ENCODE peak calls at places on chromosomes 5 and 9, in four cellular contexts. V is GM12892, X is K562, Q is H1. H is an unnamed sample.

GRCh38 chr9:70093944-70094343 is 50.3 kb downstream of the MAMDC2 start:
- DNase-seq in V (no peak), X (no peak), Q (no peak), H (no peak)

GRCh38 chr5:68554566-68555279 is 339.2 kb downstream of the PIK3R1 start:
- DNase-seq in V (no peak), X (peak; percentile 54), Q (no peak), H (no peak)

GRCh38 chr5:29162297-29162696 is 2031.2 kb upstream of the CDH6 start:
- DNase-seq in V (no peak), X (no peak), Q (no peak), H (no peak)

GRCh38 chr5:126044111-126044668 is 379.0 kb upstream of the GRAMD2B start:
- DNase-seq in V (no peak), X (no peak), Q (no peak), H (no peak)

GRCh38 chr9:650362-650761 is 191.1 kb upstream of the DMRT1 start:
- DNase-seq in V (no peak), X (no peak), Q (no peak), H (no peak)

GRCh38 chr5:144002866-144003265 is 167.6 kb downstream of the YIPF5 start:
- DNase-seq in V (no peak), X (no peak), Q (no peak), H (no peak)

GRCh38 chr5:109911731-109912130 is 222.0 kb downstream of the MAN2A1 start:
- DNase-seq in V (no peak), X (no peak), Q (no peak), H (no peak)

GRCh38 chr5:93054424-93055165 is 526.4 kb downstream of the NR2F1-AS1 start:
- DNase-seq in V (no peak), X (no peak), Q (no peak), H (no peak)

GRCh38 chr9:81737871-81738507 is 48.6 kb upstream of the TLE1 start:
- DNase-seq in V (no peak), X (no peak), Q (no peak), H (no peak)

DNA sequence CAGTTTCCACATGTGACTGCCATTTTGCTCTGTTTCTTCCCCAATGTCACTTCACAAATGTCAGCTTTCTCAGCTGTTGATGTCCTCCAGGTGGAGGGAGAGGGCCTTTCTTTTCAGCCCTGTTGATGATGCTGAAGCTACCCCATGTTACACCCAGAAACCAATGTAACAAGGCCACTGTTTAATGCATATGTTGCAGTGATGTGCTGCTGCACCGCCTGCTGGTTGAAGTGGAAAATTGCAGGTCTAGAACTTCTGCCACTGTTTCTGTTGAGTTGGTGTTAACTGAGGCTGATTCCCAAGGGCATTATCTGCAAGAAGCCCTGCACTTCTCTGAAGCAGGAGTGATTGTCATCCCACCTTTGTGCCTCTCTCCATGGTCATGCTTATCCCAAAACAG is 428.4 kb downstream of the KDM4C start:
- DNase-seq in V (no peak), X (peak; percentile 11), Q (no peak), H (no peak)
- TF ChIP-seq TAF1 in V (no peak), X (no peak), Q (no peak), H (no peak)

GRCh38 chr9:23769307-23769935 is 56.6 kb downstream of the ELAVL2 start:
- DNase-seq in V (no peak), X (no peak), Q (no peak), H (no peak)
- TF ChIP-seq TAF1 in V (no peak), X (no peak), Q (no peak), H (no peak)

GRCh38 chr5:1226839-1227238 is 1.7 kb downstream of the SLC6A18 start:
- DNase-seq in V (no peak), X (no peak), Q (no peak), H (no peak)

GRCh38 chr5:1229822-1230221 is 4.6 kb downstream of the SLC6A18 start:
- DNase-seq in V (no peak), X (no peak), Q (no peak), H (no peak)

GRCh38 chr5:1228121-1228520 is 2.9 kb downstream of the SLC6A18 start:
- DNase-seq in V (no peak), X (no peak), Q (no peak), H (no peak)

GRCh38 chr5:1226231-1226630 is 1.1 kb downstream of the SLC6A18 start:
- DNase-seq in V (no peak), X (no peak), Q (no peak), H (no peak)

GRCh38 chr5:1227669-1228068 is 2.5 kb downstream of the SLC6A18 start:
- DNase-seq in V (no peak), X (no peak), Q (no peak), H (no peak)
- TF ChIP-seq TAF1 in V (no peak), X (no peak), Q (no peak), H (no peak)

GRCh38 chr5:127290946-127291763 is 559 bp downstream of the MEGF10 start:
- DNase-seq in V (no peak), X (no peak), Q (no peak), H (no peak)
- TF ChIP-seq TAF1 in V (no peak), X (no peak), Q (no peak), H (no peak)

GRCh38 chr9:129287595-129288305 is 109.7 kb upstream of the IER5L start:
- DNase-seq in V (no peak), X (no peak), Q (peak; percentile 44), H (no peak)
- TF ChIP-seq TAF1 in V (no peak), X (no peak), Q (no peak), H (no peak)

GRCh38 chr9:129237195-129237611 is 59.1 kb upstream of the IER5L start:
- DNase-seq in V (no peak), X (peak; percentile 68), Q (no peak), H (no peak)
- TF ChIP-seq TAF1 in V (no peak), X (no peak), Q (no peak), H (no peak)

GRCh38 chr5:137570070-137570469 is 70.9 kb upstream of the SPOCK1 start:
- DNase-seq in V (no peak), X (no peak), Q (no peak), H (no peak)

GRCh38 chr5:137575847-137576246 is 76.7 kb upstream of the SPOCK1 start:
- DNase-seq in V (no peak), X (no peak), Q (no peak), H (no peak)

GRCh38 chr5:137573376-137573775 is 74.2 kb upstream of the SPOCK1 start:
- DNase-seq in V (no peak), X (no peak), Q (no peak), H (no peak)

GRCh38 chr5:137575211-137575610 is 76.1 kb upstream of the SPOCK1 start:
- DNase-seq in V (no peak), X (no peak), Q (no peak), H (no peak)

DNA sequence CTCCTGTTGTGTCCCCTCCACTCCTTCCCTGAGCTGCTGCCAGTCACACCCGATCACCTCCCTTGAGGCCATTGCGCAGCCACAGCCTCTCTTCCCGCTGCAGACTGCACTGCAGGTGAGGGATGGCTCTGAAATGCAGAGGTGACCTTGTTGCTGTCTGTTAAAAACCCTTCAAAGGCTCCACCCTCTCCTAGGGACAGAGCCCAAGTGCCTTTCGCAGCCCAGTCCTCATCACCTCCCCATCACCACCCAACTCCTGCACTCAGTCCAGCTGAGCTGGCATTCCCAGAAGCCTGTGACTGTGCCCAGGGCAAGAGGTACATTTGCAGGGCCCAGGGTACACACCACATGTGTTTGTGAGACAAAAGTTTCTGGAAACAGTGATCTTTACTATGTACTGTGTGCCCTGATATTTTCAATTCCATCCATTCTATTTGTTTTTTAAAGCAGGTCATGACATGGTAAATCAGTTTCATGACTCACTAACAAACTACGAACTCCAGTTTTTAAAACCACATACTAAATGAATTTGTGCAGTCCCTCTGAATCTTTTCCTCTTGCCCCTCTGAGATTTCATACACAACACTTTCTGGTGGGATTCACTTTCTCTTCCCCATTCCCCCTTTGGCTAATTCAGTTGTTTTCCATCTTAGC is 73.0 kb upstream of the SPOCK1 start:
- DNase-seq in V (no peak), X (no peak), Q (no peak), H (no peak)
- TF ChIP-seq TAF1 in V (no peak), X (no peak), Q (no peak), H (no peak)